ENCODE peak calls at places on chromosomes 12 and 14, in six cellular contexts. Y is lower leg skin, C is neural progenitor cell, Q is AG04450, V is transverse colon, R is heart right ventricle. F is an unnamed sample.

GRCh38 chr14:51228890-51229289 is 11.2 kb upstream of the TMX1 start:
- DNase-seq in Y (no peak), C (no peak), Q (no peak), V (no peak), R (no peak), F (no peak)

GRCh38 chr12:82756303-82756702 is 69.6 kb downstream of the TMTC2 start:
- DNase-seq in Y (no peak), C (peak; percentile 51), Q (no peak), V (no peak), R (no peak), F (no peak)

GRCh38 chr12:76777765-76778216 is 13.9 kb downstream of the ZDHHC17 start:
- DNase-seq in Y (no peak), C (no peak), Q (no peak), V (no peak), R (no peak), F (no peak)

GRCh38 chr14:76181546-76181945 is 29.8 kb downstream of the GPATCH2L start:
- DNase-seq in Y (no peak), C (no peak), Q (no peak), V (no peak), R (no peak), F (no peak)

GRCh38 chr12:20377750-20378149 is 9.4 kb downstream of the PDE3A start:
- DNase-seq in Y (no peak), C (no peak), Q (no peak), V (no peak), R (no peak), F (no peak)

GRCh38 chr12:119699199-119699765 is 31.3 kb downstream of the PRKAB1 start:
- DNase-seq in Y (no peak), C (no peak), Q (no peak), V (no peak), R (no peak), F (peak; percentile 67)

GRCh38 chr12:93622485-93622884 is 50.0 kb downstream of the SOCS2 start:
- DNase-seq in Y (no peak), C (no peak), Q (no peak), V (no peak), R (no peak), F (peak; percentile 75)

GRCh38 chr12:115988193-115988592 is 289.3 kb downstream of the MED13L start:
- DNase-seq in Y (no peak), C (no peak), Q (no peak), V (no peak), R (no peak), F (no peak)

GRCh38 chr14:74502236-74503019 is 8.9 kb downstream of the ISCA2 start:
- DNase-seq in Y (no peak), C (peak; percentile 69), Q (no peak), V (no peak), R (no peak), F (no peak)

GRCh38 chr14:84252706-84253105 is 1277.2 kb upstream of the FLRT2 start:
- DNase-seq in Y (no peak), C (no peak), Q (no peak), V (no peak), R (no peak), F (no peak)

GRCh38 chr12:85985996-85986395 is 111.9 kb downstream of the NTS start:
- DNase-seq in Y (no peak), C (no peak), Q (no peak), V (no peak), R (no peak), F (no peak)

GRCh38 chr14:23539209-23539866 is 12.2 kb downstream of the ZFHX2 start:
- DNase-seq in Y (no peak), C (peak; percentile 90), Q (no peak), V (no peak), R (no peak), F (no peak)

GRCh38 chr12:15522574-15523187 is 200.4 kb downstream of the PTPRO start:
- DNase-seq in Y (no peak), C (peak; percentile 55), Q (no peak), V (no peak), R (no peak), F (no peak)

GRCh38 chr12:94336201-94336915 is 123.3 kb downstream of the CEP83 start:
- DNase-seq in Y (no peak), C (no peak), Q (no peak), V (no peak), R (no peak), F (no peak)

GRCh38 chr12:56995201-56995929 is 11.0 kb downstream of the ZBTB39 start:
- DNase-seq in Y (peak; percentile 81), C (no peak), Q (no peak), V (no peak), R (no peak), F (no peak)

GRCh38 chr12:98456583-98457573 is 58.5 kb upstream of the TMPO start:
- DNase-seq in Y (peak; percentile 82), C (peak; percentile 78), Q (no peak), V (peak; percentile 28), R (peak; percentile 48), F (no peak)

GRCh38 chr12:111045941-111046340 is 125.6 kb upstream of the MYL2 start:
- DNase-seq in Y (no peak), C (no peak), Q (no peak), V (no peak), R (no peak), F (no peak)

GRCh38 chr12:50533971-50534370 is 29.2 kb downstream of the DIP2B start:
- DNase-seq in Y (no peak), C (no peak), Q (no peak), V (no peak), R (no peak), F (no peak)

GRCh38 chr14:34098045-34098984 is 147.4 kb upstream of the EGLN3 start:
- DNase-seq in Y (no peak), C (peak; percentile 50), Q (no peak), V (peak; percentile 24), R (no peak), F (no peak)

GRCh38 chr12:50282581-50283229 is 615 bp downstream of the LIMA1 start:
- DNase-seq in Y (no peak), C (no peak), Q (peak; percentile 65), V (peak; percentile 17), R (no peak), F (no peak)

GRCh38 chr12:92597118-92597517 is 105.7 kb upstream of the PLEKHG7 start:
- DNase-seq in Y (no peak), C (no peak), Q (no peak), V (no peak), R (no peak), F (no peak)

GRCh38 chr12:92602476-92602875 is 100.3 kb upstream of the PLEKHG7 start:
- DNase-seq in Y (no peak), C (no peak), Q (peak; percentile 77), V (no peak), R (no peak), F (peak; percentile 84)

GRCh38 chr12:92601680-92602079 is 101.1 kb upstream of the PLEKHG7 start:
- DNase-seq in Y (no peak), C (no peak), Q (no peak), V (no peak), R (no peak), F (no peak)

GRCh38 chr12:92597997-92598396 is 104.8 kb upstream of the PLEKHG7 start:
- DNase-seq in Y (no peak), C (no peak), Q (no peak), V (no peak), R (no peak), F (no peak)

GRCh38 chr12:92600052-92600451 is 102.7 kb upstream of the PLEKHG7 start:
- DNase-seq in Y (no peak), C (no peak), Q (no peak), V (no peak), R (no peak), F (no peak)
- H3K4me3 ChIP-seq in Y (no peak overlapping the region), C (no peak overlapping the region), Q (no peak overlapping the region), V (no peak overlapping the region), R (no peak overlapping the region), F (no peak overlapping the region)

GRCh38 chr14:65301862-65302539 is 110.5 kb upstream of the FUT8 start:
- DNase-seq in Y (no peak), C (no peak), Q (no peak), V (no peak), R (no peak), F (no peak)

GRCh38 chr14:65297744-65298143 is 114.8 kb upstream of the FUT8 start:
- DNase-seq in Y (no peak), C (no peak), Q (no peak), V (peak; percentile 37), R (no peak), F (no peak)

GRCh38 chr14:65302571-65303184 is 109.9 kb upstream of the FUT8 start:
- DNase-seq in Y (no peak), C (no peak), Q (no peak), V (peak; percentile 46), R (no peak), F (no peak)

GRCh38 chr14:65296876-65297275 is 115.7 kb upstream of the FUT8 start:
- DNase-seq in Y (no peak), C (no peak), Q (no peak), V (no peak), R (no peak), F (no peak)

DNA sequence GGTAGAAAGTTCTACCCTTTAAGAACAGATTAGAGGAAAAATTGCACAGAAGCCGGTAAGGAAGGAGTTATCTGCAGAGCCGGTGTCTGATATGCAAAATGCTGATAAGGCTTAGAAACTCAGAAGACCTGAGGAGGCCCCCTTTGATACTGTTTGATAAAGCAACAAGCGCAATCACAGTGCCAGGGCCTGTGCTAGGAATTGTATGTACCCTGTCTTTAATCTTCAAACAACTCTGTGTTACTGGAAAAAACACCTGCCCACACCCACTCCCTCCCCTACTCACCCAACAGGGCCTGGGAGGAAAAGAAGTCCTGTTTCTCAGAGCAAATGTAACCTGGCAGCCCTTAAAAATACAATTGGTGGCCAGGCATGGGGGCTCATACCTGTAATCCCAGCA is 112.7 kb upstream of the FUT8 start:
- DNase-seq in Y (no peak), C (no peak), Q (no peak), V (no peak), R (no peak), F (no peak)
- TF ChIP-seq CTCF in Y (no peak), C (no peak), Q (no peak), V (no peak), R (no peak), F (no peak)

DNA sequence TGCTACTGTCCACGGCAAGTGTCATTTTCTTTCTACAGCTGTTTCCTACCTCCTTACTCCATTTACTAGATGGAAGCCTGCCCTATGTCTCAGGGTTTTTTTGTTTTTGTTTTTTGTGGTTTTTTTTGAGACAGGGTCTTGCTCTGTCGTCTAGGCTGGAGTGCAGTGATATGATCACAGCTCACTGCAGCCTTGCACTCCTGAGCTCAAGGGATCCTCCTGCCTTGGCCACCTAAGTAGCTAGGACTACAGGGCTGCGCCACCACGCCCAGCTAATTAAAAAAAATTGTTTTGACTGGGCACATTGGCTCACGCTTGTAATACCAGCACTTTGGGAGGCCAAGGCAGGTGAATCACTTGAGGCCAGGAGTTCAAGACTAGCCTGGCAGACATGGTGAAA is 14.7 kb downstream of the TUBA1A start:
- DNase-seq in Y (no peak), C (no peak), Q (no peak), V (no peak), R (no peak), F (no peak)
- H3K4me3 ChIP-seq in Y (no peak overlapping the region), C (no peak overlapping the region), Q (no peak overlapping the region), V (no peak overlapping the region), R (no peak overlapping the region), F (no peak overlapping the region)

GRCh38 chr12:95858451-95859343 is at the start of gene SNRPF:
- DNase-seq in Y (peak; percentile 99), C (peak; percentile 98), Q (peak; percentile 93), V (peak; percentile 97), R (peak; percentile 90), F (peak; percentile 90)
- TF ChIP-seq CTCF in Y (no peak), C (peak; percentile 13), Q (no peak), V (peak; percentile 37), R (peak; percentile 26), F (no peak)

GRCh38 chr12:12008232-12008850 is 62.4 kb upstream of the BCL2L14 start:
- DNase-seq in Y (no peak), C (peak; percentile 27), Q (no peak), V (peak; percentile 20), R (no peak), F (no peak)
- H3K4me3 ChIP-seq in Y (no peak overlapping the region), C (no peak overlapping the region), Q (no peak overlapping the region), V (no peak overlapping the region), R (no peak overlapping the region), F (no peak overlapping the region)

F was measured in AG09309.